ENCODE peak calls at places on chromosomes 5 and 9, in six cellular contexts. Z is psoas muscle, I is small intestine, U is IMR-90, O is upper lobe of left lung, F is spleen. L is an unnamed sample.

GRCh38 chr5:149757956-149758355 is 27.8 kb downstream of the PPARGC1B start:
- DNase-seq in Z (no peak), I (peak), U (no peak), O (no peak), F (peak), L (no peak)

GRCh38 chr9:31574006-31574750 is 810.3 kb upstream of the ACO1 start:
- DNase-seq in Z (no peak), I (no peak), U (no peak), O (no peak), F (no peak), L (no peak)

GRCh38 chr5:38078161-38078560 is 180.2 kb upstream of the EGFLAM start:
- DNase-seq in Z (no peak), I (no peak), U (peak), O (no peak), F (no peak), L (no peak)

GRCh38 chr9:114317665-114318357 is 5.1 kb upstream of the ORM1 start:
- DNase-seq in Z (no peak), I (no peak), U (peak), O (no peak), F (peak), L (no peak)

GRCh38 chr5:10702040-10702629 is 58.9 kb downstream of the DAP start:
- DNase-seq in Z (no peak), I (no peak), U (peak), O (no peak), F (no peak), L (no peak)

GRCh38 chr9:83062011-83062652 is 810 bp downstream of the RASEF start:
- DNase-seq in Z (no peak), I (peak), U (peak), O (peak), F (no peak), L (peak)

GRCh38 chr9:96874947-96875459 is 20.7 kb upstream of the ZNF782 start:
- DNase-seq in Z (no peak), I (peak), U (peak), O (no peak), F (no peak), L (no peak)

GRCh38 chr5:122599000-122599399 is 175.9 kb upstream of the SNX2 start:
- DNase-seq in Z (no peak), I (no peak), U (no peak), O (no peak), F (no peak), L (no peak)

GRCh38 chr5:73204302-73204701 is 31.3 kb downstream of the TMEM174 start:
- DNase-seq in Z (no peak), I (peak), U (no peak), O (no peak), F (no peak), L (no peak)

GRCh38 chr9:113614843-113615648 is 151.5 kb downstream of the RGS3 start:
- DNase-seq in Z (peak), I (no peak), U (peak), O (peak), F (peak), L (peak)

GRCh38 chr9:129282308-129283211 is 104.5 kb upstream of the IER5L start:
- DNase-seq in Z (no peak), I (no peak), U (no peak), O (peak), F (peak), L (no peak)

DNA sequence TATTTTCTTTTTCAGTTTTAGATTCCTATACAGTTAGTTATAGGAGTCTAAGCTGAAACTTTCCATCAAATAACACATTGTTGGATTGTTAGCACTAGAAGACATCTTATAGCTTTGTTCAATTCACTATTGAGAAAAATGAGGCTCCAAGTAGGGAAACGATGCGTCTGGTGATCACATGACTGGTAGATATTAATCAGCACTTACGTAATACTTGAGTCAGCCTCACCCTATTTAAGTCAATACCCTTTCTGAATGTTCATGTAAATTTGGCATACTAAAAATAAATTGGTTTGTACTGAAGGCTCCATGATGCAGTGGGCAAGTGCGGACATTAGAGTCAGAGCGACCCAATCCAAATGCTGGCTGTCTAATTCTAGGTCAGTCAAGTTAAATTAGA is 406.8 kb upstream of the TLE4 start:
- DNase-seq in Z (no peak), I (no peak), U (peak), O (no peak), F (no peak), L (no peak)
- H3K27ac ChIP-seq in Z (no peak), I (no peak), U (no peak), O (no peak), F (no peak), L (no peak)

GRCh38 chr9:119500072-119500771 is 131.0 kb upstream of the BRINP1 start:
- DNase-seq in Z (no peak), I (no peak), U (no peak), O (no peak), F (no peak), L (no peak)
- H3K27ac ChIP-seq in Z (no peak), I (no peak), U (no peak), O (no peak), F (no peak), L (no peak)

GRCh38 chr9:93064392-93065124 is 6.1 kb downstream of the SUSD3 start:
- DNase-seq in Z (no peak), I (peak), U (no peak), O (no peak), F (peak), L (no peak)
- H3K27ac ChIP-seq in Z (no peak), I (peak), U (no peak), O (no peak), F (peak), L (no peak)

GRCh38 chr5:4372481-4372880 is 767.6 kb upstream of the ADAMTS16 start:
- DNase-seq in Z (no peak), I (no peak), U (no peak), O (no peak), F (no peak), L (no peak)

GRCh38 chr5:4375640-4376039 is 764.5 kb upstream of the ADAMTS16 start:
- DNase-seq in Z (no peak), I (no peak), U (no peak), O (no peak), F (no peak), L (no peak)

GRCh38 chr5:4373051-4373450 is 767.1 kb upstream of the ADAMTS16 start:
- DNase-seq in Z (no peak), I (no peak), U (no peak), O (no peak), F (no peak), L (no peak)

GRCh38 chr5:4370218-4370617 is 769.9 kb upstream of the ADAMTS16 start:
- DNase-seq in Z (no peak), I (no peak), U (no peak), O (no peak), F (no peak), L (no peak)

DNA sequence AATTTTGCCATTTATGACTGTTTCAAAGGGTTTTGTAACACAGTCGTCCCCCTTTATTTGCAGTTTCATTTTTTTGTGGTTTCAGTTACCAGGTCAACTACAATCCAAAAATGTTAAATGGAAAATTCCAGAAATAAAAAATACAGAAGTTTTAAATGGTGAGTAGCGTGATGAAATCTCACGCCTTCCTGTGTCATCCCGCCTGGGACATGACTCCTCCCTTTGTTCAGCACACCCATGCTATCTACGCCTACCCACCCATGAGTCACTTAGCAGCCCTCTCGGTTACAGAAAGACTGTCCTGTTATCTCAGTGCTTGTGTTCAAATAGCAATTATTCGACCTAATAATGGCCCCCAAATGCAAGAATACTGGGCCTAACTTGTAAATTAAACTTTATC is 765.3 kb upstream of the ADAMTS16 start:
- DNase-seq in Z (no peak), I (no peak), U (no peak), O (no peak), F (no peak), L (no peak)
- H3K27ac ChIP-seq in Z (no peak), I (no peak), U (no peak), O (no peak), F (no peak), L (no peak)

GRCh38 chr5:71699233-71699632 is 19.8 kb upstream of the CARTPT start:
- DNase-seq in Z (no peak), I (no peak), U (no peak), O (no peak), F (no peak), L (no peak)

GRCh38 chr5:71695069-71695468 is 24.0 kb upstream of the CARTPT start:
- DNase-seq in Z (no peak), I (peak), U (no peak), O (peak), F (no peak), L (no peak)

GRCh38 chr5:71695561-71695960 is 23.5 kb upstream of the CARTPT start:
- DNase-seq in Z (no peak), I (peak), U (no peak), O (no peak), F (no peak), L (no peak)

GRCh38 chr5:71697967-71698366 is 21.1 kb upstream of the CARTPT start:
- DNase-seq in Z (no peak), I (no peak), U (no peak), O (peak), F (no peak), L (peak)

GRCh38 chr5:71693828-71694427 is 25.1 kb upstream of the CARTPT start:
- DNase-seq in Z (no peak), I (peak), U (no peak), O (no peak), F (no peak), L (no peak)
- H3K27ac ChIP-seq in Z (no peak), I (no peak), U (no peak), O (no peak), F (no peak), L (no peak)

GRCh38 chr9:87569008-87569908 is 71.6 kb downstream of the DAPK1 start:
- DNase-seq in Z (no peak), I (peak), U (no peak), O (no peak), F (no peak), L (peak)
- H3K27ac ChIP-seq in Z (no peak), I (peak), U (no peak), O (peak), F (no peak), L (no peak)

L was measured in right cardiac atrium.